ENCODE peak calls at places on chromosomes 5 and 9, in ten cellular contexts. X is mammary epithelial cell, Y is Caco-2, R is tibial artery, O is transverse colon, V is breast epithelium, Q is left ventricle myocardium inferior, A is lung, J is stomach, U is pancreas. D is an unnamed sample. For H3K4me1, the result is how much of the 10 kb centered on the place peaks cover.

GRCh38 chr9:37639874-37640273 is 10.9 kb upstream of the FRMPD1 start:
- DNase-seq in U (no peak), Q (no peak), R (no peak), Y (no peak), V (no peak), X (no peak), J (no peak), A (no peak), O (no peak), D (no peak)

GRCh38 chr9:19229725-19230355 is 653 bp upstream of the DENND4C start:
- DNase-seq in X (no peak), J (no peak), U (peak), O (peak), Q (peak), A (no peak), R (no peak), Y (peak), V (peak), D (peak)

GRCh38 chr5:36152324-36153298 is 700 bp downstream of the SKP2 start:
- DNase-seq in J (no peak), A (no peak), U (no peak), O (no peak), X (no peak), R (no peak), Q (no peak), V (no peak), Y (peak), D (no peak)

GRCh38 chr5:143231973-143232812 is 171.3 kb downstream of the NR3C1 start:
- DNase-seq in R (no peak), J (no peak), U (no peak), Q (no peak), O (no peak), A (no peak), V (no peak), X (no peak), Y (no peak), D (no peak)

GRCh38 chr9:26809795-26810194 is 82.8 kb downstream of the CAAP1 start:
- DNase-seq in X (peak), J (no peak), Y (no peak), Q (no peak), V (no peak), O (no peak), U (no peak), A (no peak), R (no peak), D (no peak)

GRCh38 chr9:127583605-127584053 is 28.4 kb upstream of the STXBP1 start:
- DNase-seq in A (no peak), X (peak), V (no peak), R (no peak), J (no peak), Q (no peak), O (no peak), U (no peak), Y (no peak), D (no peak)

GRCh38 chr5:111389390-111390082 is 122.8 kb downstream of the STARD4 start:
- DNase-seq in J (no peak), A (no peak), R (no peak), O (no peak), Q (no peak), U (no peak), X (peak), V (no peak), Y (no peak), D (no peak)

GRCh38 chr5:58849995-58850667 is 267.3 kb downstream of the RAB3C start:
- DNase-seq in V (no peak), X (peak), R (no peak), Y (peak), O (peak), U (peak), Q (no peak), J (peak), A (peak), D (no peak)

GRCh38 chr5:135393229-135393628 is 5.8 kb downstream of the MACROH2A1 start:
- DNase-seq in O (no peak), R (no peak), V (no peak), Y (no peak), A (no peak), U (no peak), J (no peak), Q (no peak), X (no peak), D (no peak)

GRCh38 chr5:135391869-135392255 is 7.2 kb downstream of the MACROH2A1 start:
- DNase-seq in V (no peak), Q (no peak), X (no peak), A (no peak), R (peak), U (no peak), J (no peak), Y (no peak), O (no peak), D (peak)

GRCh38 chr5:135393691-135394090 is 5.3 kb downstream of the MACROH2A1 start:
- DNase-seq in V (no peak), Y (no peak), O (no peak), R (no peak), Q (no peak), X (no peak), U (no peak), J (no peak), A (no peak), D (no peak)

GRCh38 chr5:135391123-135391868 is 7.7 kb downstream of the MACROH2A1 start:
- DNase-seq in R (no peak), Q (no peak), J (no peak), O (no peak), X (peak), A (no peak), U (no peak), V (no peak), Y (no peak), D (no peak)

GRCh38 chr5:135392256-135392655 is 6.8 kb downstream of the MACROH2A1 start:
- DNase-seq in V (no peak), O (no peak), J (no peak), U (no peak), A (no peak), Y (no peak), X (peak), Q (no peak), R (no peak), D (no peak)
- H3K4me1 ChIP-seq in V (under half), O (under half), J (half or more), U (under half), A (under half), Y (under half), X (half or more), Q (half or more), R (under half), D (under half)

GRCh38 chr5:108481355-108481931 is 99.5 kb upstream of the FBXL17 start:
- DNase-seq in V (no peak), A (no peak), Y (peak), O (no peak), R (no peak), X (peak), U (no peak), Q (no peak), J (no peak), D (no peak)
- TF ChIP-seq CTCF in V (no peak), A (peak), Y (peak), O (peak), R (no peak), X (peak), U (no peak), Q (peak), J (no peak), D (no peak)

DNA sequence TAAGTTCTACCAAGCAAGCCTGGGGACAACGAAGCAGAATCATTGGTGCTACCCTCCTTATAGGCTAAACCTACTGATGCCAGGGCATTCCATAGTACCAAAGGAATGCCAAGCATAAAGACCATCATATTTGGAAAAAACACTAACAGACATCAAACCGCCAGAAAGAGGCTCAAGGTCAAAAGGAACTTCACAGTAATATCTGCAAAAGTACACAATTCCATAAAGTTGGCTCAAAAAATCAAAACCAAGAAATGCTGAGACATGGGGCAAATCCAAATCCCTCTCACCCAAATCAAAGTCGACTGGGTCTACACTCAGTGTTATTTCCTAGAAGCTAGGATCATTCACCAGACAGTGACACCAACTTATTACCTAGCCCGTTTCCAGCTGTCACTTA is 3.4 kb downstream of the VCP start:
- DNase-seq in O (no peak), Q (no peak), X (no peak), Y (no peak), J (no peak), V (no peak), R (no peak), U (no peak), A (no peak), D (no peak)
- H3K4me3 ChIP-seq in O (no peak), Q (peak), X (no peak), Y (no peak), J (no peak), V (no peak), R (no peak), U (no peak), A (no peak), D (no peak)

DNA sequence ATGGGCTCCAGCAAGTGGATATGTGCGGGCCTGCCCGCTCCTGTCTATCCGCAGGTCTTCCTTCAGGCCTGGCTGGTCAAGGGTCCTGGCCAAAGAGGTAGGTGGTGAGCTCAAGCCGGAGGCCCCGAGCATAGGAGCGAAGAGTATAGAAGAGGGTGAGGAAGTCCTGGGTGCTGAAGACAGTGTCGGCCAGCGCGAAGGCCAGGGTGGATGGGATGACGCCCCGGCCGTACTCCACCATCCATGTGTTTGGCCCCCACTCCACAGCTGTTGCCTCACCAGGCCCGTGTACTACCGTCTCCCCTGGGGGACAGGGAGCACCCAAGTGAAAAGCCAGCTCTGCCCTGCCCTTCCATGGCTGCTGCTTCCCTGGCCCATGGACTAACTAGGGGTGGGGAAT is 2.0 kb downstream of the SIGMAR1 start:
- DNase-seq in R (no peak), X (no peak), Y (no peak), U (no peak), J (no peak), A (no peak), O (no peak), Q (no peak), V (no peak), D (no peak)
- H3K4me1 ChIP-seq in R (under half), X (under half), Y (under half), U (under half), J (under half), A (under half), O (under half), Q (under half), V (under half), D (under half)